ENCODE peak calls at places on chromosomes 4 and X, in six cellular contexts. One of them, this sample, is unnamed.

GRCh38 chr4:174764105-174764729 is 64.8 kb downstream of the GLRA3 start:
- DNase-seq in tibial artery: no peak
- DNase-seq in ureter: no peak
- DNase-seq in skeletal muscle cell: peak
- DNase-seq in activated T-helper 9 cell treated with anti-CD3 and anti-CD28 coated beads, Interleukin-2, amount 50 U/mL, for 16 hours: no peak
- DNase-seq in NCI-H460: peak
- DNase-seq in this sample: no peak

GRCh38 chrX:129825746-129826505 is 17.8 kb downstream of the ZDHHC9 start:
- DNase-seq in activated T-helper 9 cell treated with anti-CD3 and anti-CD28 coated beads, Interleukin-2, amount 50 U/mL, for 16 hours: no peak
- DNase-seq in skeletal muscle cell: no peak
- DNase-seq in ureter: no peak
- DNase-seq in NCI-H460: no peak
- DNase-seq in tibial artery: no peak
- DNase-seq in this sample: no peak

GRCh38 chr4:1578968-1579833 is 104.9 kb downstream of the FAM53A start:
- DNase-seq in tibial artery: peak
- DNase-seq in ureter: peak
- DNase-seq in skeletal muscle cell: peak
- DNase-seq in activated T-helper 9 cell treated with anti-CD3 and anti-CD28 coated beads, Interleukin-2, amount 50 U/mL, for 16 hours: peak
- DNase-seq in NCI-H460: peak
- DNase-seq in this sample: peak

GRCh38 chr4:38523524-38524448 is 140.2 kb upstream of the KLF3 start:
- DNase-seq in NCI-H460: no peak
- DNase-seq in ureter: peak
- DNase-seq in tibial artery: no peak
- DNase-seq in activated T-helper 9 cell treated with anti-CD3 and anti-CD28 coated beads, Interleukin-2, amount 50 U/mL, for 16 hours: peak
- DNase-seq in skeletal muscle cell: no peak
- DNase-seq in this sample: no peak

GRCh38 chr4:164207460-164207859 is 546.5 kb upstream of the SMIM31 start:
- DNase-seq in NCI-H460: no peak
- DNase-seq in ureter: no peak
- DNase-seq in skeletal muscle cell: no peak
- DNase-seq in activated T-helper 9 cell treated with anti-CD3 and anti-CD28 coated beads, Interleukin-2, amount 50 U/mL, for 16 hours: no peak
- DNase-seq in tibial artery: no peak
- DNase-seq in this sample: no peak

GRCh38 chr4:152780267-152780811 is 585 bp downstream of the ARFIP1 start:
- DNase-seq in NCI-H460: no peak
- DNase-seq in activated T-helper 9 cell treated with anti-CD3 and anti-CD28 coated beads, Interleukin-2, amount 50 U/mL, for 16 hours: no peak
- DNase-seq in tibial artery: no peak
- DNase-seq in ureter: no peak
- DNase-seq in skeletal muscle cell: no peak
- DNase-seq in this sample: no peak

GRCh38 chr4:23736466-23736865 is 153.4 kb downstream of the PPARGC1A start:
- DNase-seq in NCI-H460: no peak
- DNase-seq in activated T-helper 9 cell treated with anti-CD3 and anti-CD28 coated beads, Interleukin-2, amount 50 U/mL, for 16 hours: no peak
- DNase-seq in skeletal muscle cell: no peak
- DNase-seq in tibial artery: no peak
- DNase-seq in ureter: no peak
- DNase-seq in this sample: no peak

GRCh38 chr4:74157116-74157742 is 689 bp upstream of the MTHFD2L start:
- DNase-seq in activated T-helper 9 cell treated with anti-CD3 and anti-CD28 coated beads, Interleukin-2, amount 50 U/mL, for 16 hours: no peak
- DNase-seq in skeletal muscle cell: peak
- DNase-seq in NCI-H460: no peak
- DNase-seq in tibial artery: no peak
- DNase-seq in ureter: no peak
- DNase-seq in this sample: no peak

GRCh38 chr4:138062929-138063328 is 179.2 kb downstream of the SLC7A11 start:
- DNase-seq in skeletal muscle cell: no peak
- DNase-seq in NCI-H460: no peak
- DNase-seq in ureter: no peak
- DNase-seq in tibial artery: no peak
- DNase-seq in activated T-helper 9 cell treated with anti-CD3 and anti-CD28 coated beads, Interleukin-2, amount 50 U/mL, for 16 hours: no peak
- DNase-seq in this sample: no peak

GRCh38 chr4:105192910-105193309 is 46.2 kb downstream of the TET2 start:
- DNase-seq in tibial artery: no peak
- DNase-seq in activated T-helper 9 cell treated with anti-CD3 and anti-CD28 coated beads, Interleukin-2, amount 50 U/mL, for 16 hours: no peak
- DNase-seq in ureter: no peak
- DNase-seq in skeletal muscle cell: no peak
- DNase-seq in NCI-H460: no peak
- DNase-seq in this sample: no peak

GRCh38 chr4:94325835-94326234 is 16.8 kb downstream of the HPGDS start:
- DNase-seq in ureter: no peak
- DNase-seq in skeletal muscle cell: no peak
- DNase-seq in tibial artery: no peak
- DNase-seq in activated T-helper 9 cell treated with anti-CD3 and anti-CD28 coated beads, Interleukin-2, amount 50 U/mL, for 16 hours: no peak
- DNase-seq in NCI-H460: no peak
- DNase-seq in this sample: no peak

GRCh38 chr4:153792893-153793227 is 4.0 kb upstream of the SFRP2 start:
- DNase-seq in skeletal muscle cell: no peak
- DNase-seq in activated T-helper 9 cell treated with anti-CD3 and anti-CD28 coated beads, Interleukin-2, amount 50 U/mL, for 16 hours: no peak
- DNase-seq in ureter: no peak
- DNase-seq in tibial artery: no peak
- DNase-seq in NCI-H460: no peak
- DNase-seq in this sample: no peak

GRCh38 chrX:52349681-52350080 is 19.1 kb upstream of the XAGE2 start:
- DNase-seq in skeletal muscle cell: no peak
- DNase-seq in tibial artery: no peak
- DNase-seq in ureter: no peak
- DNase-seq in NCI-H460: no peak
- DNase-seq in activated T-helper 9 cell treated with anti-CD3 and anti-CD28 coated beads, Interleukin-2, amount 50 U/mL, for 16 hours: no peak
- DNase-seq in this sample: no peak

GRCh38 chr4:181777518-181777917 is 465.7 kb upstream of the TENM3 start:
- DNase-seq in ureter: no peak
- DNase-seq in activated T-helper 9 cell treated with anti-CD3 and anti-CD28 coated beads, Interleukin-2, amount 50 U/mL, for 16 hours: no peak
- DNase-seq in tibial artery: no peak
- DNase-seq in NCI-H460: no peak
- DNase-seq in skeletal muscle cell: no peak
- DNase-seq in this sample: no peak

GRCh38 chrX:1264556-1264955 is 4.1 kb upstream of the CSF2RA start:
- DNase-seq in NCI-H460: no peak
- DNase-seq in activated T-helper 9 cell treated with anti-CD3 and anti-CD28 coated beads, Interleukin-2, amount 50 U/mL, for 16 hours: no peak
- DNase-seq in ureter: no peak
- DNase-seq in skeletal muscle cell: no peak
- DNase-seq in tibial artery: no peak
- DNase-seq in this sample: no peak

GRCh38 chr4:113953888-113954287 is 25.6 kb downstream of the ARSJ start:
- DNase-seq in ureter: no peak
- DNase-seq in tibial artery: no peak
- DNase-seq in NCI-H460: no peak
- DNase-seq in skeletal muscle cell: no peak
- DNase-seq in activated T-helper 9 cell treated with anti-CD3 and anti-CD28 coated beads, Interleukin-2, amount 50 U/mL, for 16 hours: no peak
- DNase-seq in this sample: no peak

GRCh38 chrX:110280954-110281353 is 36.9 kb downstream of the AMMECR1 start:
- DNase-seq in skeletal muscle cell: peak
- DNase-seq in tibial artery: no peak
- DNase-seq in NCI-H460: no peak
- DNase-seq in ureter: no peak
- DNase-seq in activated T-helper 9 cell treated with anti-CD3 and anti-CD28 coated beads, Interleukin-2, amount 50 U/mL, for 16 hours: no peak
- DNase-seq in this sample: no peak

GRCh38 chrX:12901486-12901885 is 4.9 kb upstream of the TLR8 start:
- DNase-seq in activated T-helper 9 cell treated with anti-CD3 and anti-CD28 coated beads, Interleukin-2, amount 50 U/mL, for 16 hours: peak
- DNase-seq in NCI-H460: peak
- DNase-seq in tibial artery: no peak
- DNase-seq in ureter: peak
- DNase-seq in skeletal muscle cell: no peak
- DNase-seq in this sample: peak

GRCh38 chrX:94834226-94834625 is 1160.2 kb downstream of the FAM133A start:
- DNase-seq in ureter: no peak
- DNase-seq in NCI-H460: no peak
- DNase-seq in tibial artery: no peak
- DNase-seq in activated T-helper 9 cell treated with anti-CD3 and anti-CD28 coated beads, Interleukin-2, amount 50 U/mL, for 16 hours: no peak
- DNase-seq in skeletal muscle cell: no peak
- DNase-seq in this sample: no peak

GRCh38 chr4:2925931-2926860 is 37.0 kb downstream of the NOP14 start:
- DNase-seq in NCI-H460: no peak
- DNase-seq in tibial artery: peak
- DNase-seq in ureter: peak
- DNase-seq in skeletal muscle cell: no peak
- DNase-seq in activated T-helper 9 cell treated with anti-CD3 and anti-CD28 coated beads, Interleukin-2, amount 50 U/mL, for 16 hours: no peak
- DNase-seq in this sample: no peak

GRCh38 chrX:136425996-136426395 is 61.8 kb upstream of the BRS3 start:
- DNase-seq in ureter: no peak
- DNase-seq in NCI-H460: no peak
- DNase-seq in activated T-helper 9 cell treated with anti-CD3 and anti-CD28 coated beads, Interleukin-2, amount 50 U/mL, for 16 hours: no peak
- DNase-seq in tibial artery: no peak
- DNase-seq in skeletal muscle cell: no peak
- DNase-seq in this sample: no peak

GRCh38 chrX:32448320-32448719 is 763.0 kb downstream of the DMD start:
- DNase-seq in tibial artery: no peak
- DNase-seq in ureter: no peak
- DNase-seq in NCI-H460: peak
- DNase-seq in skeletal muscle cell: no peak
- DNase-seq in activated T-helper 9 cell treated with anti-CD3 and anti-CD28 coated beads, Interleukin-2, amount 50 U/mL, for 16 hours: no peak
- DNase-seq in this sample: no peak

GRCh38 chrX:100410083-100410590 is at the start of gene PCDH19:
- DNase-seq in NCI-H460: peak
- DNase-seq in skeletal muscle cell: peak
- DNase-seq in activated T-helper 9 cell treated with anti-CD3 and anti-CD28 coated beads, Interleukin-2, amount 50 U/mL, for 16 hours: no peak
- DNase-seq in ureter: peak
- DNase-seq in tibial artery: no peak
- DNase-seq in this sample: peak

GRCh38 chr4:183758006-183758734 is 99.1 kb downstream of the TRAPPC11 start:
- DNase-seq in ureter: no peak
- DNase-seq in tibial artery: no peak
- DNase-seq in skeletal muscle cell: no peak
- DNase-seq in activated T-helper 9 cell treated with anti-CD3 and anti-CD28 coated beads, Interleukin-2, amount 50 U/mL, for 16 hours: no peak
- DNase-seq in NCI-H460: no peak
- DNase-seq in this sample: no peak

GRCh38 chr4:94516067-94516466 is 64.3 kb downstream of the PDLIM5 start:
- DNase-seq in skeletal muscle cell: peak
- DNase-seq in ureter: no peak
- DNase-seq in tibial artery: no peak
- DNase-seq in activated T-helper 9 cell treated with anti-CD3 and anti-CD28 coated beads, Interleukin-2, amount 50 U/mL, for 16 hours: no peak
- DNase-seq in NCI-H460: no peak
- DNase-seq in this sample: no peak

GRCh38 chr4:17055788-17056187 is 157.3 kb upstream of the LDB2 start:
- DNase-seq in activated T-helper 9 cell treated with anti-CD3 and anti-CD28 coated beads, Interleukin-2, amount 50 U/mL, for 16 hours: no peak
- DNase-seq in NCI-H460: no peak
- DNase-seq in skeletal muscle cell: peak
- DNase-seq in ureter: no peak
- DNase-seq in tibial artery: no peak
- DNase-seq in this sample: no peak

GRCh38 chr4:48930654-48931053 is 24.1 kb upstream of the OCIAD2 start:
- DNase-seq in NCI-H460: no peak
- DNase-seq in skeletal muscle cell: no peak
- DNase-seq in tibial artery: no peak
- DNase-seq in activated T-helper 9 cell treated with anti-CD3 and anti-CD28 coated beads, Interleukin-2, amount 50 U/mL, for 16 hours: no peak
- DNase-seq in ureter: no peak
- DNase-seq in this sample: no peak

GRCh38 chr4:147513952-147514351 is 33.1 kb downstream of the EDNRA start:
- DNase-seq in activated T-helper 9 cell treated with anti-CD3 and anti-CD28 coated beads, Interleukin-2, amount 50 U/mL, for 16 hours: no peak
- DNase-seq in NCI-H460: no peak
- DNase-seq in tibial artery: no peak
- DNase-seq in skeletal muscle cell: no peak
- DNase-seq in ureter: no peak
- DNase-seq in this sample: no peak

GRCh38 chr4:169286562-169287301 is 16.0 kb upstream of the SH3RF1 start:
- DNase-seq in tibial artery: no peak
- DNase-seq in NCI-H460: no peak
- DNase-seq in ureter: no peak
- DNase-seq in skeletal muscle cell: no peak
- DNase-seq in activated T-helper 9 cell treated with anti-CD3 and anti-CD28 coated beads, Interleukin-2, amount 50 U/mL, for 16 hours: no peak
- DNase-seq in this sample: no peak

GRCh38 chrX:148498067-148498466 is 2.4 kb upstream of the AFF2 start:
- DNase-seq in tibial artery: no peak
- DNase-seq in activated T-helper 9 cell treated with anti-CD3 and anti-CD28 coated beads, Interleukin-2, amount 50 U/mL, for 16 hours: no peak
- DNase-seq in NCI-H460: no peak
- DNase-seq in skeletal muscle cell: no peak
- DNase-seq in ureter: no peak
- DNase-seq in this sample: no peak

GRCh38 chrX:115592997-115593734 is 32.2 kb downstream of the PLS3 start:
- DNase-seq in ureter: no peak
- DNase-seq in skeletal muscle cell: no peak
- DNase-seq in activated T-helper 9 cell treated with anti-CD3 and anti-CD28 coated beads, Interleukin-2, amount 50 U/mL, for 16 hours: no peak
- DNase-seq in tibial artery: no peak
- DNase-seq in NCI-H460: no peak
- DNase-seq in this sample: no peak

GRCh38 chr4:89403826-89404225 is 96.2 kb upstream of the GPRIN3 start:
- DNase-seq in NCI-H460: no peak
- DNase-seq in ureter: no peak
- DNase-seq in tibial artery: no peak
- DNase-seq in skeletal muscle cell: no peak
- DNase-seq in activated T-helper 9 cell treated with anti-CD3 and anti-CD28 coated beads, Interleukin-2, amount 50 U/mL, for 16 hours: no peak
- DNase-seq in this sample: no peak

GRCh38 chrX:153722704-153723350 is 1.4 kb downstream of the BCAP31 start:
- DNase-seq in ureter: no peak
- DNase-seq in skeletal muscle cell: no peak
- DNase-seq in NCI-H460: no peak
- DNase-seq in activated T-helper 9 cell treated with anti-CD3 and anti-CD28 coated beads, Interleukin-2, amount 50 U/mL, for 16 hours: no peak
- DNase-seq in tibial artery: no peak
- DNase-seq in this sample: no peak

GRCh38 chr4:145179201-145179860 is 1.1 kb downstream of the OTUD4 start:
- DNase-seq in ureter: peak
- DNase-seq in skeletal muscle cell: no peak
- DNase-seq in activated T-helper 9 cell treated with anti-CD3 and anti-CD28 coated beads, Interleukin-2, amount 50 U/mL, for 16 hours: peak
- DNase-seq in tibial artery: peak
- DNase-seq in NCI-H460: peak
- DNase-seq in this sample: peak

GRCh38 chr4:60718874-60719273 is 481.3 kb upstream of the ADGRL3 start:
- DNase-seq in skeletal muscle cell: no peak
- DNase-seq in activated T-helper 9 cell treated with anti-CD3 and anti-CD28 coated beads, Interleukin-2, amount 50 U/mL, for 16 hours: no peak
- DNase-seq in tibial artery: no peak
- DNase-seq in NCI-H460: no peak
- DNase-seq in ureter: no peak
- DNase-seq in this sample: no peak

This sample was measured in lung.